ENCODE peak calls at places on chromosomes 11 and 22, in eight cellular contexts. Y is WTC11, I is kidney, H is body of pancreas, E is left ventricle myocardium inferior, N is esophagus muscularis mucosa, V is AG09309, G is upper lobe of right lung. M is an unnamed sample.

GRCh38 chr11:125262825-125263218 is 98.3 kb downstream of the PKNOX2 start:
- DNase-seq in Y (peak; percentile 31), I (no peak), H (no peak), E (no peak), N (no peak), V (no peak), G (no peak), M (no peak)

GRCh38 chr11:19519912-19520641 is 192.6 kb upstream of the NAV2 start:
- DNase-seq in Y (no peak), I (peak; percentile 85), H (peak; percentile 26), E (peak; percentile 20), N (no peak), V (no peak), G (no peak), M (no peak)

GRCh38 chr11:59173964-59174663 is 2.2 kb downstream of the DTX4 start:
- DNase-seq in Y (peak; percentile 63), I (peak; percentile 85), H (peak; percentile 67), E (no peak), N (peak; percentile 83), V (no peak), G (peak; percentile 86), M (no peak)

GRCh38 chr11:69427337-69427736 is 54.1 kb upstream of the LINC01488 start:
- DNase-seq in Y (no peak), I (peak; percentile 35), H (no peak), E (no peak), N (no peak), V (no peak), G (peak; percentile 35), M (no peak)

GRCh38 chr11:61806785-61807184 is 10.0 kb downstream of the FADS1 start:
- DNase-seq in Y (no peak), I (no peak), H (no peak), E (no peak), N (no peak), V (no peak), G (no peak), M (no peak)

GRCh38 chr11:2215561-2216399 is 44.2 kb upstream of the TH start:
- DNase-seq in Y (no peak), I (peak; percentile 73), H (no peak), E (no peak), N (peak; percentile 74), V (no peak), G (peak; percentile 51), M (no peak)

GRCh38 chr11:117642396-117642795 is 154.6 kb downstream of the DSCAML1 start:
- DNase-seq in Y (no peak), I (no peak), H (no peak), E (no peak), N (no peak), V (no peak), G (peak; percentile 52), M (no peak)

GRCh38 chr11:60845338-60845737 is 3.4 kb downstream of the CCDC86 start:
- DNase-seq in Y (no peak), I (no peak), H (no peak), E (no peak), N (no peak), V (no peak), G (no peak), M (no peak)

GRCh38 chr22:35103756-35104155 is 37.8 kb downstream of the ISX start:
- DNase-seq in Y (no peak), I (no peak), H (no peak), E (no peak), N (no peak), V (no peak), G (no peak), M (no peak)

GRCh38 chr11:126355926-126356897 is 726 bp downstream of the ST3GAL4 start:
- DNase-seq in Y (peak; percentile 51), I (no peak), H (peak; percentile 49), E (peak; percentile 55), N (no peak), V (no peak), G (peak; percentile 80), M (peak; percentile 30)

GRCh38 chr11:62719302-62719978 is 7.8 kb downstream of the HNRNPUL2 start:
- DNase-seq in Y (no peak), I (no peak), H (no peak), E (no peak), N (no peak), V (no peak), G (no peak), M (no peak)

GRCh38 chr11:36311926-36312592 is 16.0 kb downstream of the PRR5L start:
- DNase-seq in Y (no peak), I (no peak), H (no peak), E (no peak), N (no peak), V (no peak), G (no peak), M (no peak)

GRCh38 chr11:72629266-72629665 is 45.0 kb downstream of the PDE2A start:
- DNase-seq in Y (no peak), I (no peak), H (no peak), E (peak; percentile 71), N (peak; percentile 94), V (no peak), G (no peak), M (no peak)

GRCh38 chr11:65298655-65299179 is 15.9 kb upstream of the CDC42EP2 start:
- DNase-seq in Y (no peak), I (peak; percentile 90), H (peak; percentile 27), E (peak; percentile 76), N (no peak), V (peak; percentile 60), G (no peak), M (no peak)

GRCh38 chr11:120632579-120632978 is 121.0 kb downstream of the GRIK4 start:
- DNase-seq in Y (no peak), I (no peak), H (no peak), E (no peak), N (no peak), V (no peak), G (no peak), M (no peak)

GRCh38 chr11:78907636-78908035 is 333.0 kb upstream of the NARS2 start:
- DNase-seq in Y (no peak), I (no peak), H (no peak), E (no peak), N (no peak), V (no peak), G (no peak), M (no peak)

GRCh38 chr22:36026741-36027140 is 1.9 kb downstream of the RBFOX2 start:
- DNase-seq in Y (no peak), I (no peak), H (no peak), E (no peak), N (no peak), V (no peak), G (no peak), M (peak; percentile 16)

GRCh38 chr11:110445428-110445827 is 15.7 kb downstream of the FDX1 start:
- DNase-seq in Y (no peak), I (no peak), H (no peak), E (no peak), N (no peak), V (no peak), G (no peak), M (no peak)

GRCh38 chr11:110447343-110447742 is 17.6 kb downstream of the FDX1 start:
- DNase-seq in Y (no peak), I (no peak), H (no peak), E (no peak), N (no peak), V (no peak), G (no peak), M (no peak)

GRCh38 chr11:110450246-110450645 is 20.5 kb downstream of the FDX1 start:
- DNase-seq in Y (no peak), I (no peak), H (no peak), E (no peak), N (no peak), V (no peak), G (no peak), M (no peak)

GRCh38 chr11:110446594-110446993 is 16.8 kb downstream of the FDX1 start:
- DNase-seq in Y (no peak), I (no peak), H (no peak), E (no peak), N (no peak), V (no peak), G (no peak), M (no peak)

GRCh38 chr11:110447897-110448522 is 18.3 kb downstream of the FDX1 start:
- DNase-seq in Y (no peak), I (no peak), H (no peak), E (no peak), N (no peak), V (no peak), G (no peak), M (no peak)
- TF ChIP-seq CTCF in Y (no peak), I (peak; percentile 43), H (peak; percentile 49), E (peak; percentile 45), N (peak; percentile 41), V (peak; percentile 27), G (peak; percentile 36), M (peak; percentile 71)

GRCh38 chr22:45009881-45010531 is at the start of gene PHF21B:
- DNase-seq in Y (peak; percentile 86), I (peak; percentile 86), H (peak; percentile 50), E (peak; percentile 60), N (no peak), V (no peak), G (no peak), M (peak; percentile 85)
- TF ChIP-seq CTCF in Y (no peak), I (no peak), H (no peak), E (no peak), N (no peak), V (no peak), G (no peak), M (no peak)

GRCh38 chr22:17911312-17911705 is 113.1 kb downstream of the MICAL3 start:
- DNase-seq in Y (no peak), I (no peak), H (no peak), E (no peak), N (no peak), V (no peak), G (no peak), M (no peak)

GRCh38 chr22:17911887-17912286 is 112.5 kb downstream of the MICAL3 start:
- DNase-seq in Y (no peak), I (no peak), H (no peak), E (no peak), N (no peak), V (no peak), G (no peak), M (no peak)

GRCh38 chr22:17912942-17913704 is 111.2 kb downstream of the MICAL3 start:
- DNase-seq in Y (no peak), I (no peak), H (no peak), E (no peak), N (no peak), V (no peak), G (no peak), M (no peak)

GRCh38 chr22:17907731-17908051 is 116.7 kb downstream of the MICAL3 start:
- DNase-seq in Y (no peak), I (no peak), H (no peak), E (no peak), N (no peak), V (no peak), G (no peak), M (no peak)

GRCh38 chr22:17910561-17911311 is 113.6 kb downstream of the MICAL3 start:
- DNase-seq in Y (peak; percentile 61), I (peak; percentile 92), H (peak; percentile 51), E (peak; percentile 78), N (no peak), V (peak; percentile 61), G (no peak), M (peak; percentile 60)
- TF ChIP-seq CTCF in Y (no peak), I (peak; percentile 54), H (peak; percentile 15), E (peak; percentile 45), N (peak; percentile 34), V (peak; percentile 62), G (peak; percentile 17), M (no peak)

DNA sequence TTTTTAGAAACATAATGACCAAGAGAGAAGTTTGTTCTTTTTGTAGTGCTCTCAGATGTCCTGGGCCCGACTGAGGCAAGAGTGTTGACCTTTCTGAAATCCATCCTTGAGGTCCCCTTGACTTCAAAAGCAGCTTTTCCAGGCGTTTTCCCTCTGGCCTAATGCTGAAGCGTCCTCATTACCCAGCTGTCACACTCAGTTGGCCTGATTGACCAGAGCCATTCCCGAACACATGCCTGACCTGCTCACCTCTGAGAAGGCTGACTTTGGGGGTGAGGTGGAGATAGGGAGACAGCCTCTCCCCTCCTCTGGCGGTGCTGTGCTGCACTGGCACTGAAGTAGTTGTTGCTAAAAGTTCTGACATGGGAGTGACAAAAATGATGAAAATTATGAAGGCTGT is 66.9 kb downstream of the ALX4 start:
- DNase-seq in Y (no peak), I (no peak), H (no peak), E (no peak), N (no peak), V (no peak), G (no peak), M (no peak)
- TF ChIP-seq CTCF in Y (no peak), I (no peak), H (no peak), E (no peak), N (no peak), V (no peak), G (no peak), M (no peak)

M was measured in endothelial cell.